ENCODE peak calls at places on chromosomes 3 and 15, in nine cellular contexts. W is NCI-H1694 treated with DMSO at 0.1 percent for 48 hours; V is lung; C is CD8-positive, alpha-beta memory T cell; J is HEK293T; X is effector memory CD4-positive, alpha-beta T cell; I is EL; T is ureter; U is memory B cell. H is an unnamed sample.

GRCh38 chr3:28347374-28348285 is 891 bp upstream of the ZCWPW2 start:
- DNase-seq in J (no peak), V (no peak), W (no peak), T (no peak), I (peak), X (no peak), C (no peak), U (no peak), H (peak)

GRCh38 chr15:37133619-37134018 is 33.3 kb upstream of the MEIS2 start:
- DNase-seq in T (no peak), J (no peak), W (peak), U (no peak), I (peak), C (no peak), V (no peak), X (no peak), H (no peak)

GRCh38 chr15:65213241-65213640 is 2.0 kb upstream of the CILP start:
- DNase-seq in I (no peak), W (no peak), V (no peak), T (no peak), J (no peak), X (no peak), C (no peak), U (no peak), H (no peak)

GRCh38 chr15:50558012-50558411 is 11.5 kb upstream of the USP50 start:
- DNase-seq in V (no peak), X (no peak), T (no peak), J (no peak), C (no peak), U (no peak), I (no peak), W (no peak), H (no peak)

GRCh38 chr3:192637803-192638202 is 89.5 kb downstream of the FGF12 start:
- DNase-seq in V (no peak), I (no peak), W (no peak), T (no peak), J (no peak), X (no peak), C (no peak), U (no peak), H (no peak)

GRCh38 chr3:64740232-64740631 is 52.4 kb upstream of the ADAMTS9 start:
- DNase-seq in I (no peak), T (no peak), J (no peak), U (no peak), C (no peak), W (no peak), V (no peak), X (no peak), H (no peak)

GRCh38 chr15:31206386-31207174 is 105.1 kb upstream of the TRPM1 start:
- DNase-seq in V (no peak), U (no peak), C (no peak), T (no peak), X (no peak), I (no peak), W (no peak), J (no peak), H (no peak)

GRCh38 chr3:111730143-111730542 is 128.9 kb upstream of the PHLDB2 start:
- DNase-seq in X (no peak), T (no peak), J (no peak), V (no peak), U (no peak), C (no peak), I (no peak), W (no peak), H (no peak)

GRCh38 chr3:197270558-197271317 is 27.7 kb downstream of the DLG1 start:
- DNase-seq in V (no peak), U (no peak), I (no peak), C (no peak), W (no peak), T (no peak), J (no peak), X (no peak), H (no peak)

GRCh38 chr15:72590427-72590826 is 64.1 kb upstream of the GOLGA6B start:
- DNase-seq in J (no peak), I (no peak), X (no peak), W (no peak), U (no peak), C (no peak), V (no peak), T (no peak), H (no peak)

GRCh38 chr3:61602466-61602865 is 41.1 kb downstream of the PTPRG start:
- DNase-seq in T (no peak), J (no peak), U (no peak), I (no peak), V (no peak), W (no peak), C (no peak), X (no peak), H (no peak)

GRCh38 chr3:16496008-16496407 is 17.5 kb downstream of the RFTN1 start:
- DNase-seq in T (no peak), V (no peak), X (no peak), W (no peak), C (no peak), U (no peak), J (no peak), I (no peak), H (no peak)

GRCh38 chr15:69013726-69014406 is 629 bp upstream of the NOX5 start:
- DNase-seq in W (no peak), V (no peak), I (no peak), X (no peak), U (no peak), T (no peak), J (no peak), C (no peak), H (no peak)

GRCh38 chr15:78740904-78741274 is 70.4 kb downstream of the ADAMTS7 start:
- DNase-seq in I (no peak), W (no peak), V (peak), J (no peak), X (no peak), C (no peak), U (no peak), T (peak), H (no peak)

GRCh38 chr3:107987036-107987557 is 103.7 kb downstream of the CD47 start:
- DNase-seq in W (no peak), T (peak), I (peak), U (no peak), X (no peak), J (no peak), C (no peak), V (peak), H (no peak)

GRCh38 chr3:25473246-25473645 is 45.2 kb downstream of the RARB start:
- DNase-seq in U (no peak), J (no peak), T (no peak), V (no peak), W (no peak), X (no peak), I (peak), C (no peak), H (no peak)

GRCh38 chr3:158830391-158830790 is 28.5 kb downstream of the MFSD1 start:
- DNase-seq in T (no peak), J (no peak), W (no peak), C (no peak), U (no peak), X (no peak), I (peak), V (no peak), H (no peak)

GRCh38 chr15:31974855-31975421 is 55.4 kb upstream of the CHRNA7 start:
- DNase-seq in X (no peak), V (no peak), W (peak), U (no peak), I (peak), J (peak), T (no peak), C (no peak), H (no peak)

GRCh38 chr3:138019288-138020069 is 9.5 kb downstream of the CLDN18 start:
- DNase-seq in W (no peak), U (no peak), J (no peak), X (no peak), V (peak), I (no peak), C (no peak), T (no peak), H (no peak)

GRCh38 chr3:33173672-33174071 is 44.9 kb downstream of the SUSD5 start:
- DNase-seq in U (no peak), C (no peak), T (no peak), W (no peak), V (no peak), I (no peak), J (no peak), X (no peak), H (no peak)

GRCh38 chr3:188764609-188765008 is 407.2 kb upstream of the TPRG1 start:
- DNase-seq in J (no peak), I (no peak), X (no peak), V (no peak), C (no peak), T (no peak), W (no peak), U (no peak), H (no peak)

GRCh38 chr3:65356331-65357286 is 668.8 kb upstream of the ADAMTS9 start:
- DNase-seq in J (no peak), V (no peak), W (no peak), U (no peak), X (no peak), I (peak), T (no peak), C (no peak), H (no peak)

GRCh38 chr15:79352206-79352605 is 41.3 kb downstream of the TMED3 start:
- DNase-seq in U (no peak), I (no peak), X (no peak), C (no peak), T (no peak), W (no peak), J (no peak), V (no peak), H (no peak)

GRCh38 chr15:69154684-69155083 is 5.8 kb upstream of the GLCE start:
- DNase-seq in I (peak), V (no peak), T (no peak), W (no peak), J (no peak), U (no peak), X (no peak), C (no peak), H (no peak)

GRCh38 chr3:133294253-133294652 is 105.6 kb upstream of the BFSP2 start:
- DNase-seq in I (peak), C (no peak), X (no peak), U (no peak), T (no peak), J (no peak), W (no peak), V (no peak), H (no peak)

GRCh38 chr15:33580526-33580925 is 269.8 kb downstream of the RYR3 start:
- DNase-seq in J (no peak), C (no peak), T (no peak), W (no peak), I (peak), U (no peak), V (no peak), X (no peak), H (no peak)

GRCh38 chr3:173398111-173398479 is 551 bp downstream of the NLGN1 start:
- DNase-seq in U (no peak), I (peak), J (peak), W (no peak), C (no peak), T (no peak), V (no peak), X (no peak), H (no peak)

GRCh38 chr3:30124435-30125390 is 481.7 kb upstream of the TGFBR2 start:
- DNase-seq in X (no peak), W (no peak), T (no peak), J (no peak), V (peak), I (peak), C (no peak), U (no peak), H (no peak)

GRCh38 chr3:86995537-86995936 is 4.6 kb upstream of the VGLL3 start:
- DNase-seq in X (no peak), I (peak), W (no peak), J (no peak), V (no peak), C (no peak), U (no peak), T (no peak), H (no peak)

GRCh38 chr3:69149586-69149985 is 27.2 kb upstream of the LMOD3 start:
- DNase-seq in X (no peak), J (no peak), U (no peak), V (no peak), T (no peak), C (no peak), I (no peak), W (no peak), H (no peak)

GRCh38 chr3:195160257-195160898 is 110.6 kb downstream of the XXYLT1 start:
- DNase-seq in T (no peak), J (no peak), C (no peak), X (no peak), U (no peak), W (no peak), V (no peak), I (peak), H (no peak)

GRCh38 chr3:85297291-85297690 is 338.5 kb downstream of the CADM2 start:
- DNase-seq in V (no peak), C (no peak), T (no peak), U (no peak), J (no peak), I (no peak), X (no peak), W (no peak), H (no peak)

GRCh38 chr15:62951481-62951880 is 91.1 kb upstream of the TPM1 start:
- DNase-seq in C (no peak), X (no peak), U (no peak), W (no peak), I (no peak), T (no peak), J (no peak), V (no peak), H (no peak)

GRCh38 chr3:173568623-173569022 is 171.1 kb downstream of the NLGN1 start:
- DNase-seq in U (no peak), X (no peak), I (no peak), T (no peak), J (no peak), C (no peak), W (no peak), V (no peak), H (no peak)

GRCh38 chr3:142218703-142219102 is 6.7 kb downstream of the GK5 start:
- DNase-seq in W (no peak), X (no peak), I (peak), J (no peak), T (no peak), C (no peak), V (no peak), U (no peak), H (no peak)

GRCh38 chr3:132008841-132009638 is 25.8 kb downstream of the CPNE4 start:
- DNase-seq in V (no peak), I (no peak), C (no peak), W (no peak), J (no peak), X (no peak), T (no peak), U (no peak), H (no peak)